ENCODE peak calls at places on chromosomes 1 and 21, in eight cellular contexts. Y is activated CD8-positive, alpha-beta memory T cell treated with anti-CD3 and anti-CD28 coated beads, Interleukin-2, amount 50 U/mL, for 4 hours; B is hypothalamus; F is HT1080; Z is iPS-NIHi11; N is activated naive CD4-positive, alpha-beta T cell; O is NCI-H774; I is stimulated activated CD8-positive, alpha-beta memory T cell treated with anti-CD3 and anti-CD28 coated beads, Interleukin-15, amount 100 ng/mL, for 4 hours. S is an unnamed sample.

GRCh38 chr1:25817840-25818501 is 1.8 kb upstream of the MTFR1L start:
- DNase-seq in Y (no peak), B (no peak), F (no peak), Z (no peak), N (no peak), O (no peak), I (no peak), S (no peak)

GRCh38 chr1:241627453-241628329 is 12.5 kb downstream of the CHML start:
- DNase-seq in Y (peak), B (no peak), F (peak), Z (peak), N (peak), O (peak), I (no peak), S (peak)

GRCh38 chr1:185154912-185155513 is 1.7 kb downstream of the TRMT1L start:
- DNase-seq in Y (no peak), B (no peak), F (peak), Z (no peak), N (no peak), O (no peak), I (no peak), S (no peak)

GRCh38 chr1:28190996-28191645 is 14.6 kb upstream of the PTAFR start:
- DNase-seq in Y (no peak), B (no peak), F (no peak), Z (no peak), N (no peak), O (no peak), I (no peak), S (no peak)

GRCh38 chr21:42219606-42220137 is 732 bp downstream of the ABCG1 start:
- DNase-seq in Y (no peak), B (no peak), F (no peak), Z (peak), N (peak), O (no peak), I (no peak), S (no peak)

GRCh38 chr1:154859786-154860153 is 10.3 kb downstream of the KCNN3 start:
- DNase-seq in Y (no peak), B (no peak), F (no peak), Z (no peak), N (no peak), O (no peak), I (no peak), S (no peak)

GRCh38 chr1:21636029-21636428 is 33.1 kb downstream of the RAP1GAP start:
- DNase-seq in Y (no peak), B (no peak), F (no peak), Z (no peak), N (no peak), O (no peak), I (no peak), S (no peak)

GRCh38 chr1:18870325-18870865 is 10.9 kb upstream of the TAS1R2 start:
- DNase-seq in Y (no peak), B (no peak), F (no peak), Z (no peak), N (no peak), O (no peak), I (no peak), S (no peak)

GRCh38 chr1:9143250-9143649 is 14.3 kb upstream of the GPR157 start:
- DNase-seq in Y (no peak), B (no peak), F (peak), Z (no peak), N (no peak), O (no peak), I (no peak), S (no peak)

GRCh38 chr1:42944207-42944928 is 14.3 kb downstream of the SLC2A1 start:
- DNase-seq in Y (no peak), B (no peak), F (no peak), Z (no peak), N (no peak), O (no peak), I (no peak), S (no peak)

GRCh38 chr1:47219001-47219400 is 13.0 kb downstream of the TAL1 start:
- DNase-seq in Y (no peak), B (no peak), F (no peak), Z (no peak), N (no peak), O (no peak), I (no peak), S (no peak)

GRCh38 chr1:214014730-214015129 is 27.0 kb downstream of the PROX1 start:
- DNase-seq in Y (no peak), B (no peak), F (no peak), Z (no peak), N (no peak), O (no peak), I (no peak), S (no peak)

S was measured in SW480.